ENCODE peak calls at places on chromosomes 6 and 20, in four cellular contexts. One of them, this sample, is unnamed.

GRCh38 chr6:105374010-105374420 is 28.9 kb downstream of the PREP start:
- DNase-seq in HCT116: no peak
- DNase-seq in CD4-positive, alpha-beta memory T cell: no peak
- DNase-seq in effector memory CD4-positive, alpha-beta T cell: no peak
- DNase-seq in this sample: no peak

GRCh38 chr20:12925863-12926547 is 82.8 kb upstream of the SPTLC3 start:
- DNase-seq in effector memory CD4-positive, alpha-beta T cell: no peak
- DNase-seq in CD4-positive, alpha-beta memory T cell: no peak
- DNase-seq in HCT116: no peak
- DNase-seq in this sample: no peak

GRCh38 chr6:36197739-36198221 is 1.2 kb downstream of the BRPF3 start:
- DNase-seq in effector memory CD4-positive, alpha-beta T cell: no peak
- DNase-seq in CD4-positive, alpha-beta memory T cell: no peak
- DNase-seq in HCT116: no peak
- DNase-seq in this sample: no peak

GRCh38 chr20:51703446-51704287 is 64.5 kb downstream of the ATP9A start:
- DNase-seq in effector memory CD4-positive, alpha-beta T cell: no peak
- DNase-seq in HCT116: no peak
- DNase-seq in CD4-positive, alpha-beta memory T cell: no peak
- DNase-seq in this sample: no peak

GRCh38 chr20:15163632-15164031 is 826.2 kb upstream of the FLRT3 start:
- DNase-seq in effector memory CD4-positive, alpha-beta T cell: no peak
- DNase-seq in CD4-positive, alpha-beta memory T cell: no peak
- DNase-seq in HCT116: no peak
- DNase-seq in this sample: no peak

GRCh38 chr6:45965007-45965406 is 50.7 kb downstream of the CLIC5 start:
- DNase-seq in HCT116: no peak
- DNase-seq in CD4-positive, alpha-beta memory T cell: no peak
- DNase-seq in effector memory CD4-positive, alpha-beta T cell: no peak
- DNase-seq in this sample: no peak

GRCh38 chr6:139156571-139156970 is 21.7 kb downstream of the HECA start:
- DNase-seq in effector memory CD4-positive, alpha-beta T cell: no peak
- DNase-seq in HCT116: no peak
- DNase-seq in CD4-positive, alpha-beta memory T cell: no peak
- DNase-seq in this sample: no peak

GRCh38 chr6:152461556-152461955 is 175.6 kb downstream of the SYNE1 start:
- DNase-seq in CD4-positive, alpha-beta memory T cell: no peak
- DNase-seq in effector memory CD4-positive, alpha-beta T cell: no peak
- DNase-seq in HCT116: no peak
- DNase-seq in this sample: no peak

GRCh38 chr6:106547053-106547414 is 82.3 kb downstream of the RTN4IP1 start:
- DNase-seq in CD4-positive, alpha-beta memory T cell: no peak
- DNase-seq in HCT116: peak; percentile 49
- DNase-seq in effector memory CD4-positive, alpha-beta T cell: no peak
- DNase-seq in this sample: no peak

GRCh38 chr6:159061805-159062563 is 17.2 kb upstream of the TAGAP start:
- DNase-seq in HCT116: no peak
- DNase-seq in effector memory CD4-positive, alpha-beta T cell: no peak
- DNase-seq in CD4-positive, alpha-beta memory T cell: no peak
- DNase-seq in this sample: peak; percentile 86

GRCh38 chr20:52078289-52078688 is 113.3 kb downstream of the ZFP64 start:
- DNase-seq in HCT116: no peak
- DNase-seq in CD4-positive, alpha-beta memory T cell: no peak
- DNase-seq in effector memory CD4-positive, alpha-beta T cell: no peak
- DNase-seq in this sample: no peak

GRCh38 chr6:52416629-52417151 is 3.5 kb upstream of the EFHC1 start:
- DNase-seq in effector memory CD4-positive, alpha-beta T cell: no peak
- DNase-seq in CD4-positive, alpha-beta memory T cell: peak; percentile 73
- DNase-seq in HCT116: peak; percentile 77
- DNase-seq in this sample: peak; percentile 75

GRCh38 chr20:10921491-10922010 is 247.8 kb upstream of the JAG1 start:
- DNase-seq in CD4-positive, alpha-beta memory T cell: no peak
- DNase-seq in HCT116: no peak
- DNase-seq in effector memory CD4-positive, alpha-beta T cell: no peak
- DNase-seq in this sample: no peak

GRCh38 chr6:89356644-89357043 is 4.1 kb upstream of the UBE2J1 start:
- DNase-seq in HCT116: no peak
- DNase-seq in effector memory CD4-positive, alpha-beta T cell: no peak
- DNase-seq in CD4-positive, alpha-beta memory T cell: no peak
- DNase-seq in this sample: peak; percentile 57

GRCh38 chr20:33091147-33091546 is 11.7 kb downstream of the BPIFB4 start:
- DNase-seq in HCT116: no peak
- DNase-seq in effector memory CD4-positive, alpha-beta T cell: no peak
- DNase-seq in CD4-positive, alpha-beta memory T cell: no peak
- DNase-seq in this sample: no peak

GRCh38 chr20:24701027-24701426 is 231.6 kb downstream of the SYNDIG1 start:
- DNase-seq in HCT116: no peak
- DNase-seq in CD4-positive, alpha-beta memory T cell: no peak
- DNase-seq in effector memory CD4-positive, alpha-beta T cell: no peak
- DNase-seq in this sample: no peak

GRCh38 chr20:31694842-31695593 is 27.6 kb downstream of the BCL2L1 start:
- DNase-seq in CD4-positive, alpha-beta memory T cell: no peak
- DNase-seq in effector memory CD4-positive, alpha-beta T cell: no peak
- DNase-seq in HCT116: no peak
- DNase-seq in this sample: no peak

GRCh38 chr20:39974966-39975501 is 714.0 kb downstream of the MAFB start:
- DNase-seq in CD4-positive, alpha-beta memory T cell: no peak
- DNase-seq in effector memory CD4-positive, alpha-beta T cell: no peak
- DNase-seq in HCT116: no peak
- DNase-seq in this sample: no peak

DNA sequence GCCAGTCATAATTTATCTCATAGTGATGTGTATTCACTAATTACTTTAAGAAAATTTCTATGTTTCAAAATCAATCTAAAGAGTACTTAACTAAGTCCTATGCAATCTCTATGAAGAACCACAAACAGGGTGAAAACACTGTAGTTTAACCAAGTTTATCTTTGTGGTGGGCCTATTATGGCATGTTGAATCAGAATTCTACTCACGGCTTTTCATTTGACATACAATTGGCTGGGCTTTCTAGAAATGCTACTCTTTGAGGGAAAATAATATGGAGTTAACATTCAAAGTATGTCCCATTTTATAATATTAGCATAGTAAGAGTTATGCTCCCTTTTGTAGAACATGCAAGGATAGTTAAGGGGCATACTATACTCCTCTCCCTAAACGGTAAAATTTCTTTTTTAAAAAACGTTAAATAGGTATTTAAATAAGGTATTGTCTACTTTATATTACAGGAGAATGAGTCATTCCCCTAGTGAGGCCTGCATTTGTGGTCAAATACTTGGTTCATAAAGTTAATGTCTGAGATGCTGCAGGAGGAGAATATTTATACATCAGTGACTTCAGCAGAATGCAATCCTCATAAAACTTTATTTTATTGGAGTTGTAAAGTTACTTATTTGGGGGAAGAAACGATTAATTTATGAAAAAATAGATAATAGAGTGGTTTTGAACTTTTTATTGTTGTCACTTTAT is 1.8 kb downstream of the MOXD1 start:
- DNase-seq in effector memory CD4-positive, alpha-beta T cell: no peak
- DNase-seq in CD4-positive, alpha-beta memory T cell: no peak
- DNase-seq in HCT116: no peak
- DNase-seq in this sample: no peak
- H3K4me3 ChIP-seq in effector memory CD4-positive, alpha-beta T cell: no peak overlapping the region
- H3K4me3 ChIP-seq in CD4-positive, alpha-beta memory T cell: no peak overlapping the region
- H3K4me3 ChIP-seq in HCT116: no peak overlapping the region
- H3K4me3 ChIP-seq in this sample: no peak overlapping the region

DNA sequence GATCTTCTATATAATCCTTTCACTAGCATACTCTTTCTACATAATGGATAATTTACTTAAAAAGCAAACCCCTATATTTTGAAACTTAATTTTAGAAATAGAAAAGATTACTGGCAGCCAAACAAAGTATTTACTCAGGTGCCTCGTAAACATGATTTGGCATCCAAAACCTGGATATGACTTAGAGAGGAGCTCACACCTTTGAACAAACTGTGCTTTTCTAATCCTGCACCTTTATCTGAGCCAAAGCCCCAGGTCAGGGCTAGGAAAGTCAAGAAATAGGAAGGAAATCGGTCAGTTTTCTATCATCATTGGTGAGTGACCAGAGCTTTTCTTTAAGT is 170.9 kb downstream of the PHF3 start:
- DNase-seq in effector memory CD4-positive, alpha-beta T cell: no peak
- DNase-seq in CD4-positive, alpha-beta memory T cell: no peak
- DNase-seq in HCT116: no peak
- DNase-seq in this sample: no peak
- H3K4me3 ChIP-seq in effector memory CD4-positive, alpha-beta T cell: no peak overlapping the region
- H3K4me3 ChIP-seq in CD4-positive, alpha-beta memory T cell: no peak overlapping the region
- H3K4me3 ChIP-seq in HCT116: no peak overlapping the region
- H3K4me3 ChIP-seq in this sample: no peak overlapping the region

GRCh38 chr20:43842126-43843020 is 72.3 kb upstream of the TOX2 start:
- DNase-seq in effector memory CD4-positive, alpha-beta T cell: no peak
- DNase-seq in CD4-positive, alpha-beta memory T cell: no peak
- DNase-seq in HCT116: no peak
- DNase-seq in this sample: no peak

GRCh38 chr20:43838703-43839060 is 76.0 kb upstream of the TOX2 start:
- DNase-seq in effector memory CD4-positive, alpha-beta T cell: no peak
- DNase-seq in CD4-positive, alpha-beta memory T cell: no peak
- DNase-seq in HCT116: no peak
- DNase-seq in this sample: no peak

GRCh38 chr20:43837856-43838702 is 76.6 kb upstream of the TOX2 start:
- DNase-seq in effector memory CD4-positive, alpha-beta T cell: no peak
- DNase-seq in CD4-positive, alpha-beta memory T cell: no peak
- DNase-seq in HCT116: no peak
- DNase-seq in this sample: no peak

GRCh38 chr20:43840382-43841070 is 74.1 kb upstream of the TOX2 start:
- DNase-seq in HCT116: peak; percentile 12
- DNase-seq in effector memory CD4-positive, alpha-beta T cell: no peak
- DNase-seq in CD4-positive, alpha-beta memory T cell: peak; percentile 31
- DNase-seq in this sample: peak; percentile 47

DNA sequence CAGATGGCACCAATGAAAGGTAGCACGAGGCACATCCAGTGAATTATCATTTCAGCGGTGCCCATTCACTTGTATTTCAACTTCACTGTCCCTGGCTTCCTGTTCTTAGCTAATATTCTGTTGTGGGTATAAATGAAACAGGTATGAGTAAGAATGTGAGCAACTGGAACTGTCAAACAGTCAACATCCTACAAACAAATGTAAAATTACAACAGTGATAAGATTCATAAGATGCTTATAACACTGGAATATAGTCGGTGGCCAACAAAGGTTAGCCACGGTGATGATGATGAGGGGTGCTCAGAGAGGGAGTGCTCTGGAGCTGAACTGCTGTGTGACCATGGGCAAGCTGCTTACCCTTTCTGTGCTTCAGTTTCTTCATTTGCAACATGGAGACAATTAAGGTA is 74.9 kb upstream of the TOX2 start:
- DNase-seq in CD4-positive, alpha-beta memory T cell: no peak
- DNase-seq in effector memory CD4-positive, alpha-beta T cell: no peak
- DNase-seq in HCT116: no peak
- DNase-seq in this sample: no peak
- H3K4me3 ChIP-seq in CD4-positive, alpha-beta memory T cell: no peak overlapping the region
- H3K4me3 ChIP-seq in effector memory CD4-positive, alpha-beta T cell: no peak overlapping the region
- H3K4me3 ChIP-seq in HCT116: no peak overlapping the region
- H3K4me3 ChIP-seq in this sample: no peak overlapping the region

GRCh38 chr6:165820407-165820806 is 157.4 kb upstream of the PDE10A start:
- DNase-seq in CD4-positive, alpha-beta memory T cell: no peak
- DNase-seq in HCT116: no peak
- DNase-seq in effector memory CD4-positive, alpha-beta T cell: no peak
- DNase-seq in this sample: no peak

GRCh38 chr6:165817771-165818170 is 154.7 kb upstream of the PDE10A start:
- DNase-seq in CD4-positive, alpha-beta memory T cell: no peak
- DNase-seq in HCT116: no peak
- DNase-seq in effector memory CD4-positive, alpha-beta T cell: no peak
- DNase-seq in this sample: no peak

GRCh38 chr6:165818200-165818599 is 155.2 kb upstream of the PDE10A start:
- DNase-seq in effector memory CD4-positive, alpha-beta T cell: no peak
- DNase-seq in CD4-positive, alpha-beta memory T cell: no peak
- DNase-seq in HCT116: no peak
- DNase-seq in this sample: no peak

GRCh38 chr6:165820934-165821333 is 157.9 kb upstream of the PDE10A start:
- DNase-seq in effector memory CD4-positive, alpha-beta T cell: no peak
- DNase-seq in CD4-positive, alpha-beta memory T cell: no peak
- DNase-seq in HCT116: no peak
- DNase-seq in this sample: no peak

GRCh38 chr6:165819394-165819793 is 156.4 kb upstream of the PDE10A start:
- DNase-seq in effector memory CD4-positive, alpha-beta T cell: no peak
- DNase-seq in CD4-positive, alpha-beta memory T cell: no peak
- DNase-seq in HCT116: no peak
- DNase-seq in this sample: no peak
- H3K4me3 ChIP-seq in effector memory CD4-positive, alpha-beta T cell: no peak overlapping the region
- H3K4me3 ChIP-seq in CD4-positive, alpha-beta memory T cell: no peak overlapping the region
- H3K4me3 ChIP-seq in HCT116: no peak overlapping the region
- H3K4me3 ChIP-seq in this sample: no peak overlapping the region

GRCh38 chr6:170281331-170282292 is 9.3 kb downstream of the DLL1 start:
- DNase-seq in effector memory CD4-positive, alpha-beta T cell: no peak
- DNase-seq in CD4-positive, alpha-beta memory T cell: no peak
- DNase-seq in HCT116: no peak
- DNase-seq in this sample: no peak

GRCh38 chr6:170279977-170280688 is 10.7 kb downstream of the DLL1 start:
- DNase-seq in CD4-positive, alpha-beta memory T cell: peak; percentile 48
- DNase-seq in effector memory CD4-positive, alpha-beta T cell: peak; percentile 61
- DNase-seq in HCT116: no peak
- DNase-seq in this sample: no peak

GRCh38 chr6:170278743-170279094 is 12.2 kb downstream of the DLL1 start:
- DNase-seq in effector memory CD4-positive, alpha-beta T cell: no peak
- DNase-seq in CD4-positive, alpha-beta memory T cell: no peak
- DNase-seq in HCT116: no peak
- DNase-seq in this sample: peak; percentile 72

GRCh38 chr6:170279426-170279825 is 11.5 kb downstream of the DLL1 start:
- DNase-seq in CD4-positive, alpha-beta memory T cell: no peak
- DNase-seq in HCT116: no peak
- DNase-seq in effector memory CD4-positive, alpha-beta T cell: no peak
- DNase-seq in this sample: no peak

GRCh38 chr6:170280689-170281045 is 10.2 kb downstream of the DLL1 start:
- DNase-seq in CD4-positive, alpha-beta memory T cell: no peak
- DNase-seq in effector memory CD4-positive, alpha-beta T cell: no peak
- DNase-seq in HCT116: no peak
- DNase-seq in this sample: no peak
- H3K4me3 ChIP-seq in CD4-positive, alpha-beta memory T cell: peak overlapping the region; percentile 47
- H3K4me3 ChIP-seq in effector memory CD4-positive, alpha-beta T cell: peak overlapping the region; percentile 32
- H3K4me3 ChIP-seq in HCT116: peak overlapping the region; percentile 36
- H3K4me3 ChIP-seq in this sample: no peak overlapping the region

This sample was measured in Jurkat, Clone E6-1.